ENCODE peak calls at places on chromosomes 12 and 14, in eight cellular contexts. W is D341Med, Y is brain microvascular endothelial cell, C is AG08395, E is adrenal gland, I is colonic mucosa, G is HT-29, H is mesothelial cell of epicardium. R is an unnamed sample.

GRCh38 chr14:68501621-68502052 is 291.2 kb downstream of the ZFP36L1 start:
- DNase-seq in W (no peak), Y (no peak), C (no peak), E (peak; percentile 71), I (no peak), G (peak; percentile 72), H (no peak), R (no peak)

GRCh38 chr12:89701606-89702206 is 6.9 kb downstream of the ATP2B1 start:
- DNase-seq in W (no peak), Y (no peak), C (no peak), E (no peak), I (no peak), G (no peak), H (no peak), R (no peak)

GRCh38 chr14:71659165-71659564 is 273.1 kb upstream of the RGS6 start:
- DNase-seq in W (no peak), Y (peak; percentile 33), C (no peak), E (no peak), I (no peak), G (peak; percentile 42), H (no peak), R (no peak)

GRCh38 chr14:79483472-79483871 is 727.8 kb downstream of the DIO2 start:
- DNase-seq in W (no peak), Y (peak; percentile 88), C (no peak), E (no peak), I (no peak), G (no peak), H (no peak), R (no peak)

GRCh38 chr12:71947645-71948105 is 9.0 kb downstream of the TPH2 start:
- DNase-seq in W (peak; percentile 60), Y (no peak), C (peak; percentile 19), E (no peak), I (no peak), G (peak; percentile 22), H (no peak), R (peak; percentile 91)

GRCh38 chr12:132946507-132946820 is 9.6 kb downstream of the ZNF605 start:
- DNase-seq in W (no peak), Y (no peak), C (no peak), E (no peak), I (no peak), G (no peak), H (no peak), R (peak; percentile 11)

GRCh38 chr14:68922201-68922613 is 56.9 kb downstream of the ACTN1 start:
- DNase-seq in W (no peak), Y (no peak), C (no peak), E (no peak), I (no peak), G (no peak), H (no peak), R (no peak)

GRCh38 chr12:6341439-6342139 is at the start of gene TNFRSF1A:
- DNase-seq in W (no peak), Y (peak; percentile 77), C (peak; percentile 82), E (peak; percentile 87), I (peak; percentile 84), G (peak; percentile 79), H (no peak), R (peak; percentile 80)

GRCh38 chr12:92020983-92021664 is 124.5 kb downstream of the BTG1 start:
- DNase-seq in W (no peak), Y (no peak), C (no peak), E (no peak), I (no peak), G (peak; percentile 9), H (no peak), R (no peak)

GRCh38 chr12:27828196-27828595 is 48.2 kb upstream of the MANSC4 start:
- DNase-seq in W (no peak), Y (no peak), C (peak; percentile 22), E (no peak), I (no peak), G (no peak), H (no peak), R (no peak)

GRCh38 chr12:121786441-121786825 is 7.1 kb downstream of the RHOF start:
- DNase-seq in W (no peak), Y (peak; percentile 76), C (peak; percentile 80), E (peak; percentile 97), I (peak; percentile 90), G (peak; percentile 94), H (no peak), R (peak; percentile 90)

GRCh38 chr12:54016051-54016450 is 7.3 kb downstream of the HOXC8 start:
- DNase-seq in W (no peak), Y (no peak), C (no peak), E (no peak), I (no peak), G (no peak), H (no peak), R (no peak)

GRCh38 chr12:108807996-108808725 is 49.2 kb downstream of the SSH1 start:
- DNase-seq in W (no peak), Y (no peak), C (no peak), E (no peak), I (no peak), G (no peak), H (no peak), R (no peak)

R was measured in left lobe of liver.